ENCODE peak calls at places on chromosomes 11 and 22, in four cellular contexts. Q, K, R and V are unnamed samples.

GRCh38 chr11:75263944-75264349 is 23.4 kb downstream of the TPBGL start:
- DNase-seq in Q (peak), K (no peak), R (no peak), V (no peak)

GRCh38 chr11:13143486-13144297 is 133.9 kb upstream of the BMAL1 start:
- DNase-seq in Q (no peak), K (no peak), R (no peak), V (peak)

GRCh38 chr11:105903113-105903512 is 118.9 kb downstream of the MSANTD4 start:
- DNase-seq in Q (no peak), K (no peak), R (no peak), V (no peak)

GRCh38 chr11:115179647-115180046 is 324.6 kb downstream of the CADM1 start:
- DNase-seq in Q (no peak), K (no peak), R (no peak), V (no peak)

GRCh38 chr11:7904910-7905309 is 26.2 kb downstream of the OR10A6 start:
- DNase-seq in Q (no peak), K (no peak), R (no peak), V (no peak)

GRCh38 chr22:21861856-21862255 is 5.6 kb downstream of the MAPK1 start:
- DNase-seq in Q (no peak), K (no peak), R (peak), V (no peak)

GRCh38 chr11:112877561-112877960 is 83.7 kb upstream of the NCAM1 start:
- DNase-seq in Q (no peak), K (no peak), R (no peak), V (no peak)

GRCh38 chr11:613369-613968 is 2.3 kb downstream of the IRF7 start:
- DNase-seq in Q (peak), K (peak), R (peak), V (peak)

GRCh38 chr11:116500833-116501622 is 271.8 kb downstream of the BUD13 start:
- DNase-seq in Q (no peak), K (no peak), R (no peak), V (no peak)

GRCh38 chr22:30279389-30279788 is 9.9 kb downstream of the CASTOR1 start:
- DNase-seq in Q (peak), K (no peak), R (peak), V (no peak)

GRCh38 chr11:60159868-60160267 is 23.0 kb downstream of the MS4A6A start:
- DNase-seq in Q (no peak), K (no peak), R (no peak), V (no peak)

GRCh38 chr22:33922268-33922667 is 2.0 kb upstream of the LARGE1 start:
- DNase-seq in Q (peak), K (no peak), R (peak), V (no peak)

GRCh38 chr22:20136603-20136873 is 4.9 kb downstream of the ZDHHC8 start:
- DNase-seq in Q (no peak), K (no peak), R (no peak), V (no peak)

GRCh38 chr22:49238181-49239141 is 589.2 kb downstream of the BRD1 start:
- DNase-seq in Q (no peak), K (no peak), R (no peak), V (no peak)

GRCh38 chr22:27474112-27474571 is 327.4 kb downstream of the MN1 start:
- DNase-seq in Q (no peak), K (no peak), R (no peak), V (no peak)

GRCh38 chr11:36059660-36060059 is 115.8 kb downstream of the LDLRAD3 start:
- DNase-seq in Q (no peak), K (no peak), R (no peak), V (no peak)

GRCh38 chr11:36055356-36055755 is 111.5 kb downstream of the LDLRAD3 start:
- DNase-seq in Q (no peak), K (no peak), R (no peak), V (no peak)

GRCh38 chr11:36054628-36055027 is 110.8 kb downstream of the LDLRAD3 start:
- DNase-seq in Q (no peak), K (no peak), R (no peak), V (no peak)

GRCh38 chr11:36056160-36056751 is 112.4 kb downstream of the LDLRAD3 start:
- DNase-seq in Q (peak), K (peak), R (peak), V (peak)

DNA sequence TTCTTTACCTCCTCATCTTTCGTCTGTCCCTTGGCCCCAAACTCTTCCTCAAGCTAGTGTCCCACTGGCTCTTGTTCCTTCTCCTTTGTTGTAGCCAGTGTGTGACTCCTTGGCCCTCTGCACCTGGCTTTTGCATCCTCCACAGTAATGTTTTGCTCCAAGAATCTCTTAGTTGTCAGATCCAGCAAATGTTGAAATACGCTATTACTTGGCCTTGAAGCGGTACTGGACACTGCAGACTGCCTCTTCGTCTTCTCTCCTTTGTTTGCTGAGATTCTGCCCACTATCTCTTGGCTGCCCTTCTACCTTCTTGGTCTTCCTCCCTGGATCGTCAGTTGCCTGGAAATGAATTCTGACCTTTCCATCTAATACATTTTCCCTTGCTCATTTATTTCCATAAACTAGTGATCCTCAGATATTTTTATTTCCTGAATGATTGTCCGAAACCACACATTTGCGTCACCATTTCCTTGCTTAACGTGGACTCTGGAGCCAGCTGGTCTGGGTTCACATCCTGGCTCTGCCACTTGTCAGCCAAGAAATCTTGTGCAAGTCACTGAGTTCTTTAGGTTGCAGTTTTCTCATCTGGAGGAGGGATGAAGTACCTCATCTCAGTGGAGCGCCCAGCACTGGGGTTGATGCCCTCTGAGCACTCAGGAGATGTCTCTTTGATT is 113.6 kb downstream of the LDLRAD3 start:
- DNase-seq in Q (peak), K (no peak), R (peak), V (no peak)
- H3K4me3 ChIP-seq in Q (no peak), K (no peak), R (no peak), V (no peak)

DNA sequence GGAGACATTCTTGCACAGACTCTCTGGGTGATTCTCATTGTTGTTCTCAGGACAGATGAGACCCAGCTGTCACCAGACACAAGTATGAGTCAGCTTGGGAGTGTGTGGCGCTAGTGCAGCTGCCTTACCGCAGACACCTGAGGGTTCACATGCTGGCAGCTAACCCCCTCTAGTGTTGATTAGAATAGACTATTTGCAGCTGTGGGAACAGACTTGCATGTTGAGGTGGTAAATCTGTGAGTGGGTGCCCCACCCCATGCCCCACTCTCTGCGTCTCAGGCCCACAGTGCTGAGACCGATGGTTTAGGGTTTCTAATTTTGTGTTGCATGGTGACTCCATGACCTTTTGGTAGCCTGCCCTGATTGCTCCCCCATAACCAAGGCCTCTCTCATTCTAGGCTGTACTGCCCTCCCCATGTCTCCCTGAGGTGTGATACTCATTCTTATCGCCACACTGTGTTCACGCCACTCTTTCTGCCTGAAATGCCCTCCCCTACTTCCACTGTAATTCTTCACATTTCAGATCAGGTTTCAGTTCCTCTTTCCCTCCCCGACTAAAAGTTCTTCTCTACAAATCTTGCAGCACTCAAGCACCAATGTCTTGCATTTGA is 73.7 kb upstream of the KIRREL3 start:
- DNase-seq in Q (no peak), K (peak), R (peak), V (no peak)
- TF ChIP-seq CTCF in Q (no peak), K (peak), R (no peak), V (peak)

GRCh38 chr11:67437082-67437821 is at the start of gene PTPRCAP:
- DNase-seq in Q (no peak), K (no peak), R (peak), V (no peak)
- H3K4me3 ChIP-seq in Q (peak), K (no peak), R (no peak), V (no peak)

DNA sequence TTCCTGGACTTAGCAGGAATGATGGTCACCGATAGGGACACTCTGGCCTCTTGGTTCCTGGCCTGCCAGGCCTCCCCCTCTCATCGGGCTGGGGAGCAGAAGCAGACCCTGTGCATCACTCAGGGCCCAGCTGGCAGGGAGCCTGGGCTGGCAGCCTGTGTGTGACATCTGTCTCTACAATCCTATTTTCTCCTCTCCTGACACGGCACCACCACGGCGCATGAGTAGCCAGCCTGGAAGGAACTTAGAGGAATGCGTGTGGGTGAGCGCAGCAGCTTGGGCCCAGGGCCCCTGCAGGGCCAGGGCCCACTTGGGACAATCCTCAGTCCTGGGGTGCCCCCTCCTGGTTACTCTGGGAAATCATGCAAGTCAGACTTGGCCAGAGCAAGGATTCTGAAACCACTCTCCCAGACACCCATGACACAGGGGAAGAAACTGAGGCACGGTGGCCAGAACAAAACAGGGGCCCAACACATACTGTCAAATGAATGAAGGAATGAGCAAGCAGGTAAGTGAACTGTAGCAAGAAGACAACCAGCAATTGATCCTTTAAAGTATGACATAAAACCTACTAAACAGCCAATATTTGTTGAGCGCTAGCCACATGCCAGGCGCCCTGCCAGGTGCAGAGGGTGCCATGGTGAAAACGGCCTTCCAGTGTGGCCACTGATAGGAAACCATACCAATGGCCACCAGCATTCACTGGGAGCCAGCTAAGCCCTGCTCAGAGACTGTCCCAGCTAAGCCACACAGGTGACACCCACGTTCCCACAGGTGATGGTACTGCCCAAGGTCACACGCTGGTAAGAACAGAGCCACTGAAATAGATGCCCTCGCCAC is 13.3 kb downstream of the RSPH14 start:
- DNase-seq in Q (peak), K (peak), R (peak), V (no peak)
- TF ChIP-seq CTCF in Q (peak), K (peak), R (peak), V (peak)

GRCh38 chr11:57279131-57279530 is 42.1 kb upstream of the APLNR start:
- DNase-seq in Q (no peak), K (no peak), R (peak), V (no peak)
- H3K4me3 ChIP-seq in Q (no peak), K (no peak), R (no peak), V (no peak)

DNA sequence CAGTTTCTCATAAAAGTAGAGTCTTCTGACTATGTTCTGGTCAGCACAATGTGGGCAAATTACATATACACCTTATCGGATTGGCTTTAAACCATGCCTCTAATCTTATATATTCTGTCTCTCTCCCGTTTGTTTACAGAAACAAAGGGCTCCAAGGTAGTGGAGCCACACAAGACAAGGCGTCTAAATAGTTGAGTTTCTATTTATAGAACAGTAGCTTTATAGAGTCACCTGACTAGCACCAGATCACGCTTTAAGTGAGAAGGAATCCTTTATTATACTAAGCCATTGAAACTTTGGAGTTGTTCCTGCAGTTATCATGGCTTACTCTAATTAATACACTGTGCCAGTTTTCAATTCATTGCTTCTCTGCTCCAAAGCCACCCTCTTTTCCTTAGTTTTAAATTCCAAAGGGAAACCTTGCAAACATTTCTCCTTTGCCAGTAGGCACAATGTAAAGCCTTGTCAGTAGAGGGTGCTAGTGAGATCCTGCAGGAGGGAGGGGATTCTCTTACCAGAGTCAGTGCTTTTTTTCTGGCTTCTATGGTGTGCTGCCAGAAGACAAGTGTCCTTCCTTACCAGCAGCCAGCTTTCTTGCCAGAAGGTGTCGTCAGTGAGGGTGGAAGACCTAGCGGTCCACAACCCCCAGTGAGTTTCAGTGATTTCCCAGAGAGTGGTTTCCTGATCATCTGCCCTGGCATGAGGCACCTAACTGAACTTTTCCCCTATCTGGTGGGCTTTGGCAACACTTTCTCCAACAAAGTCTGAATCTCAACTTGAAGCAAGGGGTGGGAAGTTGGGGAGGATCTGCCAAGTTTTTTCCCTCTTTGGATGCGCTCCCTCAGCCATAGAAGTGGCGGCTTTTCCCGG is 71.7 kb downstream of the RAB38 start:
- DNase-seq in Q (peak), K (peak), R (peak), V (peak)
- TF ChIP-seq CTCF in Q (peak), K (peak), R (peak), V (peak)

GRCh38 chr11:120985718-120986569 is 38.0 kb upstream of the TBCEL start:
- DNase-seq in Q (peak), K (peak), R (peak), V (peak)
- H3K4me3 ChIP-seq in Q (peak), K (peak), R (peak), V (peak)